ENCODE peak calls at places on chromosome 20, in ten cellular contexts. One of them, this sample, is unnamed.

GRCh38 chr20:39829255-39829654 is 859.8 kb downstream of the MAFB start:
- DNase-seq in lower leg skin: no peak
- DNase-seq in choroid plexus epithelial cell: peak; percentile 59
- DNase-seq in upper lobe of left lung: no peak
- DNase-seq in AG04450: no peak
- DNase-seq in IMR-90: peak; percentile 41
- DNase-seq in heart right ventricle: peak; percentile 18
- DNase-seq in AG09309: no peak
- DNase-seq in fibroblast of mammary gland: peak; percentile 47
- DNase-seq in lower lobe of right lung: no peak
- DNase-seq in this sample: peak; percentile 35

GRCh38 chr20:52852695-52853094 is 119.5 kb upstream of the TSHZ2 start:
- DNase-seq in choroid plexus epithelial cell: no peak
- DNase-seq in upper lobe of left lung: no peak
- DNase-seq in IMR-90: no peak
- DNase-seq in lower lobe of right lung: no peak
- DNase-seq in lower leg skin: no peak
- DNase-seq in fibroblast of mammary gland: no peak
- DNase-seq in AG09309: no peak
- DNase-seq in AG04450: no peak
- DNase-seq in heart right ventricle: no peak
- DNase-seq in this sample: no peak

GRCh38 chr20:1816384-1817381 is 78.5 kb upstream of the SIRPA start:
- DNase-seq in lower leg skin: peak; percentile 83
- DNase-seq in IMR-90: peak; percentile 63
- DNase-seq in choroid plexus epithelial cell: no peak
- DNase-seq in fibroblast of mammary gland: peak; percentile 77
- DNase-seq in AG09309: peak; percentile 90
- DNase-seq in AG04450: no peak
- DNase-seq in heart right ventricle: no peak
- DNase-seq in upper lobe of left lung: no peak
- DNase-seq in lower lobe of right lung: no peak
- DNase-seq in this sample: peak; percentile 85

GRCh38 chr20:5400164-5400762 is 83.5 kb upstream of the PROKR2 start:
- DNase-seq in AG09309: no peak
- DNase-seq in heart right ventricle: no peak
- DNase-seq in IMR-90: peak; percentile 16
- DNase-seq in lower leg skin: no peak
- DNase-seq in choroid plexus epithelial cell: peak; percentile 56
- DNase-seq in AG04450: no peak
- DNase-seq in lower lobe of right lung: no peak
- DNase-seq in upper lobe of left lung: no peak
- DNase-seq in fibroblast of mammary gland: peak; percentile 5
- DNase-seq in this sample: peak; percentile 46

GRCh38 chr20:47973519-47974233 is 188.4 kb upstream of the SULF2 start:
- DNase-seq in fibroblast of mammary gland: no peak
- DNase-seq in lower lobe of right lung: no peak
- DNase-seq in lower leg skin: no peak
- DNase-seq in upper lobe of left lung: peak; percentile 82
- DNase-seq in heart right ventricle: peak; percentile 49
- DNase-seq in AG09309: no peak
- DNase-seq in choroid plexus epithelial cell: no peak
- DNase-seq in AG04450: no peak
- DNase-seq in IMR-90: no peak
- DNase-seq in this sample: no peak

GRCh38 chr20:8116067-8116811 is 15.8 kb upstream of the PLCB1 start:
- DNase-seq in heart right ventricle: no peak
- DNase-seq in fibroblast of mammary gland: peak; percentile 83
- DNase-seq in choroid plexus epithelial cell: peak; percentile 34
- DNase-seq in AG04450: peak; percentile 61
- DNase-seq in upper lobe of left lung: no peak
- DNase-seq in lower lobe of right lung: no peak
- DNase-seq in IMR-90: peak; percentile 91
- DNase-seq in lower leg skin: no peak
- DNase-seq in AG09309: no peak
- DNase-seq in this sample: peak; percentile 69

GRCh38 chr20:41142914-41143313 is 5.6 kb downstream of the PLCG1 start:
- DNase-seq in heart right ventricle: no peak
- DNase-seq in lower leg skin: no peak
- DNase-seq in AG04450: no peak
- DNase-seq in upper lobe of left lung: no peak
- DNase-seq in lower lobe of right lung: no peak
- DNase-seq in IMR-90: no peak
- DNase-seq in fibroblast of mammary gland: no peak
- DNase-seq in AG09309: no peak
- DNase-seq in choroid plexus epithelial cell: no peak
- DNase-seq in this sample: no peak

GRCh38 chr20:33262658-33263065 is 20.4 kb upstream of the BPIFB1 start:
- DNase-seq in heart right ventricle: no peak
- DNase-seq in choroid plexus epithelial cell: peak; percentile 86
- DNase-seq in AG09309: no peak
- DNase-seq in lower lobe of right lung: no peak
- DNase-seq in fibroblast of mammary gland: peak; percentile 55
- DNase-seq in upper lobe of left lung: no peak
- DNase-seq in IMR-90: peak; percentile 53
- DNase-seq in AG04450: peak; percentile 6
- DNase-seq in lower leg skin: no peak
- DNase-seq in this sample: peak; percentile 65

GRCh38 chr20:21322921-21323321 is 19.8 kb downstream of the XRN2 start:
- DNase-seq in choroid plexus epithelial cell: peak; percentile 49
- DNase-seq in AG09309: no peak
- DNase-seq in lower leg skin: no peak
- DNase-seq in lower lobe of right lung: no peak
- DNase-seq in AG04450: no peak
- DNase-seq in heart right ventricle: no peak
- DNase-seq in upper lobe of left lung: no peak
- DNase-seq in fibroblast of mammary gland: peak; percentile 69
- DNase-seq in IMR-90: peak; percentile 10
- DNase-seq in this sample: no peak

GRCh38 chr20:8858181-8858794 is 210.6 kb upstream of the PLCB4 start:
- DNase-seq in upper lobe of left lung: no peak
- DNase-seq in AG09309: no peak
- DNase-seq in heart right ventricle: no peak
- DNase-seq in choroid plexus epithelial cell: peak; percentile 62
- DNase-seq in fibroblast of mammary gland: no peak
- DNase-seq in IMR-90: peak; percentile 21
- DNase-seq in AG04450: no peak
- DNase-seq in lower lobe of right lung: no peak
- DNase-seq in lower leg skin: no peak
- DNase-seq in this sample: peak; percentile 4

GRCh38 chr20:47618479-47618878 is 116.8 kb downstream of the NCOA3 start:
- DNase-seq in choroid plexus epithelial cell: no peak
- DNase-seq in AG04450: no peak
- DNase-seq in lower lobe of right lung: no peak
- DNase-seq in fibroblast of mammary gland: no peak
- DNase-seq in heart right ventricle: no peak
- DNase-seq in IMR-90: no peak
- DNase-seq in AG09309: no peak
- DNase-seq in upper lobe of left lung: no peak
- DNase-seq in lower leg skin: no peak
- DNase-seq in this sample: no peak

GRCh38 chr20:49231461-49231860 is 12.2 kb downstream of the DDX27 start:
- DNase-seq in AG04450: no peak
- DNase-seq in lower leg skin: no peak
- DNase-seq in AG09309: no peak
- DNase-seq in lower lobe of right lung: no peak
- DNase-seq in fibroblast of mammary gland: no peak
- DNase-seq in upper lobe of left lung: no peak
- DNase-seq in heart right ventricle: no peak
- DNase-seq in IMR-90: no peak
- DNase-seq in choroid plexus epithelial cell: no peak
- DNase-seq in this sample: no peak

GRCh38 chr20:17691758-17692157 is 8.0 kb upstream of the BANF2 start:
- DNase-seq in choroid plexus epithelial cell: no peak
- DNase-seq in AG04450: no peak
- DNase-seq in heart right ventricle: no peak
- DNase-seq in AG09309: no peak
- DNase-seq in upper lobe of left lung: no peak
- DNase-seq in lower lobe of right lung: no peak
- DNase-seq in fibroblast of mammary gland: no peak
- DNase-seq in IMR-90: no peak
- DNase-seq in lower leg skin: no peak
- DNase-seq in this sample: no peak

GRCh38 chr20:24699321-24700165 is 230.1 kb downstream of the SYNDIG1 start:
- DNase-seq in heart right ventricle: no peak
- DNase-seq in AG09309: no peak
- DNase-seq in IMR-90: no peak
- DNase-seq in AG04450: no peak
- DNase-seq in lower lobe of right lung: no peak
- DNase-seq in lower leg skin: peak; percentile 79
- DNase-seq in upper lobe of left lung: no peak
- DNase-seq in choroid plexus epithelial cell: no peak
- DNase-seq in fibroblast of mammary gland: no peak
- DNase-seq in this sample: no peak

GRCh38 chr20:23520185-23520584 is 29.3 kb downstream of the CST8 start:
- DNase-seq in AG09309: no peak
- DNase-seq in choroid plexus epithelial cell: no peak
- DNase-seq in AG04450: no peak
- DNase-seq in heart right ventricle: no peak
- DNase-seq in IMR-90: no peak
- DNase-seq in lower lobe of right lung: no peak
- DNase-seq in upper lobe of left lung: no peak
- DNase-seq in fibroblast of mammary gland: no peak
- DNase-seq in lower leg skin: no peak
- DNase-seq in this sample: no peak

GRCh38 chr20:23524146-23524545 is 33.2 kb downstream of the CST8 start:
- DNase-seq in AG04450: no peak
- DNase-seq in upper lobe of left lung: no peak
- DNase-seq in IMR-90: no peak
- DNase-seq in AG09309: no peak
- DNase-seq in choroid plexus epithelial cell: no peak
- DNase-seq in lower lobe of right lung: no peak
- DNase-seq in lower leg skin: no peak
- DNase-seq in fibroblast of mammary gland: no peak
- DNase-seq in heart right ventricle: no peak
- DNase-seq in this sample: no peak

GRCh38 chr20:23517719-23518118 is 26.8 kb downstream of the CST8 start:
- DNase-seq in IMR-90: no peak
- DNase-seq in fibroblast of mammary gland: no peak
- DNase-seq in upper lobe of left lung: no peak
- DNase-seq in choroid plexus epithelial cell: no peak
- DNase-seq in lower lobe of right lung: no peak
- DNase-seq in lower leg skin: no peak
- DNase-seq in heart right ventricle: no peak
- DNase-seq in AG09309: no peak
- DNase-seq in AG04450: no peak
- DNase-seq in this sample: no peak

GRCh38 chr20:23515250-23515939 is 24.5 kb downstream of the CST8 start:
- DNase-seq in choroid plexus epithelial cell: peak; percentile 8
- DNase-seq in lower leg skin: no peak
- DNase-seq in AG09309: peak; percentile 5
- DNase-seq in IMR-90: peak; percentile 34
- DNase-seq in heart right ventricle: no peak
- DNase-seq in lower lobe of right lung: no peak
- DNase-seq in AG04450: no peak
- DNase-seq in upper lobe of left lung: no peak
- DNase-seq in fibroblast of mammary gland: no peak
- DNase-seq in this sample: no peak

GRCh38 chr20:23519556-23519955 is 28.6 kb downstream of the CST8 start:
- DNase-seq in upper lobe of left lung: no peak
- DNase-seq in AG04450: no peak
- DNase-seq in lower lobe of right lung: no peak
- DNase-seq in lower leg skin: no peak
- DNase-seq in choroid plexus epithelial cell: no peak
- DNase-seq in fibroblast of mammary gland: no peak
- DNase-seq in AG09309: no peak
- DNase-seq in IMR-90: no peak
- DNase-seq in heart right ventricle: no peak
- DNase-seq in this sample: no peak
- TF ChIP-seq CTCF in upper lobe of left lung: no peak
- TF ChIP-seq CTCF in AG04450: no peak
- TF ChIP-seq CTCF in lower lobe of right lung: no peak
- TF ChIP-seq CTCF in lower leg skin: no peak
- TF ChIP-seq CTCF in choroid plexus epithelial cell: no peak
- TF ChIP-seq CTCF in fibroblast of mammary gland: no peak
- TF ChIP-seq CTCF in AG09309: no peak
- TF ChIP-seq CTCF in IMR-90: no peak
- TF ChIP-seq CTCF in heart right ventricle: no peak
- TF ChIP-seq CTCF in this sample: no peak

GRCh38 chr20:50918403-50918802 is 12.8 kb downstream of the ADNP start:
- DNase-seq in heart right ventricle: no peak
- DNase-seq in AG09309: no peak
- DNase-seq in choroid plexus epithelial cell: peak; percentile 55
- DNase-seq in lower lobe of right lung: no peak
- DNase-seq in IMR-90: peak; percentile 75
- DNase-seq in AG04450: no peak
- DNase-seq in upper lobe of left lung: no peak
- DNase-seq in fibroblast of mammary gland: peak; percentile 86
- DNase-seq in lower leg skin: no peak
- DNase-seq in this sample: peak; percentile 64
- H3K4me3 ChIP-seq in heart right ventricle: no peak overlapping the region
- H3K4me3 ChIP-seq in AG09309: no peak overlapping the region
- H3K4me3 ChIP-seq in choroid plexus epithelial cell: no peak overlapping the region
- H3K4me3 ChIP-seq in lower lobe of right lung: no peak overlapping the region
- H3K4me3 ChIP-seq in IMR-90: no peak overlapping the region
- H3K4me3 ChIP-seq in AG04450: no peak overlapping the region
- H3K4me3 ChIP-seq in upper lobe of left lung: no peak overlapping the region
- H3K4me3 ChIP-seq in fibroblast of mammary gland: no peak overlapping the region
- H3K4me3 ChIP-seq in lower leg skin: no peak overlapping the region
- H3K4me3 ChIP-seq in this sample: no peak overlapping the region

GRCh38 chr20:23320317-23320716 is 30.3 kb upstream of the NXT1 start:
- DNase-seq in AG09309: no peak
- DNase-seq in heart right ventricle: no peak
- DNase-seq in IMR-90: peak; percentile 17
- DNase-seq in lower lobe of right lung: no peak
- DNase-seq in AG04450: no peak
- DNase-seq in fibroblast of mammary gland: peak; percentile 35
- DNase-seq in choroid plexus epithelial cell: peak; percentile 58
- DNase-seq in lower leg skin: no peak
- DNase-seq in upper lobe of left lung: no peak
- DNase-seq in this sample: peak; percentile 33
- TF ChIP-seq CTCF in AG09309: peak; percentile 62
- TF ChIP-seq CTCF in heart right ventricle: peak; percentile 10
- TF ChIP-seq CTCF in IMR-90: peak; percentile 35
- TF ChIP-seq CTCF in lower lobe of right lung: peak; percentile 31
- TF ChIP-seq CTCF in AG04450: peak; percentile 58
- TF ChIP-seq CTCF in fibroblast of mammary gland: peak; percentile 51
- TF ChIP-seq CTCF in choroid plexus epithelial cell: peak; percentile 77
- TF ChIP-seq CTCF in lower leg skin: no peak
- TF ChIP-seq CTCF in upper lobe of left lung: peak; percentile 49
- TF ChIP-seq CTCF in this sample: peak; percentile 55

DNA sequence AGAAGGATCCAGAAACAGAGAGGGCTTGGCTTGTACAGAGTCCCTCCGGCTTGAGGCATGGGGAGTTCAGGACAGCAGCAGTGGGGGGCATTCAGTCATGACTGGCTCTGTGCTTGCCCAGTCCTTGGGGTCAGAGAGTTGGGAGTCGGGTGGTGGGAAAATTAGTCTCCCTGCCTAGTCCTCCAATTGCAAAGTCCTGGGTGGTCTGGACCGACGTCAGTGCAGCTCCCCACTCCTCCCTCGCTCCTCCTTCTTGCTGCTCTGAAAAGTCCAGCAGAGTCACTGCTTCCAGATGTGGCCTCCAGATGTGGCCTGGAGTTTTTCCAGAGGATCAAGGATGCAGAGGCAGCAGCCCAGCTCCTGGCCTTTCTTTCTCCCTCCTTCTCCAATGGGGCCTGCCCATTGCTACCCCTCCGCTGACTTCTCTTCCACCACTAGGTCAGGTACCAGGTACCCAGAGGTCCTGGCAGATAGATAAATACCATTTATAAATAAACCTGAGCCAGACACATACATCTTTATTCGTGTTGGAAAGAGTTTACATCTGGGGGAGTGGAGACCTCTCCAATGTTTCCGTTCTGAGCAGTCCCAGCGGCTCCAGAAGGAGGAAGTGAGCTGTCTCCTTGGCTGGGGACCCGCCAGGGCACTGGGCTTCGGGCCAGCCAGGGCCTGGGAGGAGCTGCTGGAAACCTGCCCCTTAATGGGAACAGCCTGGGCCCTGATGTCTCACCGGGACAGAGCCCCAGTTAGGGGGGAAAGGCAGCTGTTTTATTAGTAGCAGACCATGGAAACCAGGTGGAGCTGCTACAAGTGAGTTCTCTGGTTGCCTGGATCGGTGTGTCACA is 49.0 kb upstream of the RNF24 start:
- DNase-seq in IMR-90: peak; percentile 93
- DNase-seq in fibroblast of mammary gland: peak; percentile 99
- DNase-seq in heart right ventricle: peak; percentile 94
- DNase-seq in AG04450: no peak
- DNase-seq in upper lobe of left lung: peak; percentile 96
- DNase-seq in lower leg skin: peak; percentile 97
- DNase-seq in lower lobe of right lung: peak; percentile 88
- DNase-seq in choroid plexus epithelial cell: peak; percentile 91
- DNase-seq in AG09309: peak; percentile 70
- DNase-seq in this sample: peak; percentile 97
- H3K4me3 ChIP-seq in IMR-90: no peak overlapping the region
- H3K4me3 ChIP-seq in fibroblast of mammary gland: no peak overlapping the region
- H3K4me3 ChIP-seq in heart right ventricle: peak overlapping the region; percentile 12
- H3K4me3 ChIP-seq in AG04450: no peak overlapping the region
- H3K4me3 ChIP-seq in upper lobe of left lung: no peak overlapping the region
- H3K4me3 ChIP-seq in lower leg skin: no peak overlapping the region
- H3K4me3 ChIP-seq in lower lobe of right lung: no peak overlapping the region
- H3K4me3 ChIP-seq in choroid plexus epithelial cell: no peak overlapping the region
- H3K4me3 ChIP-seq in AG09309: no peak overlapping the region
- H3K4me3 ChIP-seq in this sample: peak overlapping the region; percentile 11

This sample was measured in fibroblast of pulmonary artery.